ENCODE peak calls at places on chromosomes 12 and 14, in four cellular contexts. One of them, this sample, is unnamed.

GRCh38 chr14:93936245-93936644 is 9.1 kb downstream of the FAM181A start:
- DNase-seq in K562: peak
- DNase-seq in endothelial cell of umbilical vein: no peak
- DNase-seq in GM12878: no peak
- DNase-seq in this sample: no peak

GRCh38 chr12:6549379-6550151 is 6.3 kb downstream of the IFFO1 start:
- DNase-seq in K562: no peak
- DNase-seq in endothelial cell of umbilical vein: no peak
- DNase-seq in GM12878: no peak
- DNase-seq in this sample: no peak

GRCh38 chr14:105882626-105883025 is 356.2 kb downstream of the TMEM121 start:
- DNase-seq in endothelial cell of umbilical vein: no peak
- DNase-seq in GM12878: no peak
- DNase-seq in K562: no peak
- DNase-seq in this sample: no peak

GRCh38 chr14:55705651-55706340 is 125.8 kb downstream of the KTN1 start:
- DNase-seq in GM12878: no peak
- DNase-seq in K562: no peak
- DNase-seq in endothelial cell of umbilical vein: no peak
- DNase-seq in this sample: no peak

GRCh38 chr12:105330938-105331804 is 680 bp downstream of the C12orf75 start:
- DNase-seq in K562: no peak
- DNase-seq in endothelial cell of umbilical vein: no peak
- DNase-seq in GM12878: no peak
- DNase-seq in this sample: no peak

GRCh38 chr12:118446247-118446646 is 69.9 kb downstream of the SUDS3 start:
- DNase-seq in GM12878: no peak
- DNase-seq in endothelial cell of umbilical vein: no peak
- DNase-seq in K562: no peak
- DNase-seq in this sample: no peak

GRCh38 chr12:95733156-95733825 is 57.3 kb downstream of the NTN4 start:
- DNase-seq in endothelial cell of umbilical vein: peak
- DNase-seq in GM12878: no peak
- DNase-seq in K562: no peak
- DNase-seq in this sample: peak

GRCh38 chr14:73784988-73785313 is 66.7 kb upstream of the PTGR2 start:
- DNase-seq in K562: no peak
- DNase-seq in endothelial cell of umbilical vein: no peak
- DNase-seq in GM12878: no peak
- DNase-seq in this sample: no peak

GRCh38 chr14:30885840-30886740 is 11.7 kb downstream of the COCH start:
- DNase-seq in K562: no peak
- DNase-seq in GM12878: no peak
- DNase-seq in endothelial cell of umbilical vein: no peak
- DNase-seq in this sample: peak

GRCh38 chr14:94717808-94718207 is 52.1 kb downstream of the GSC start:
- DNase-seq in GM12878: no peak
- DNase-seq in endothelial cell of umbilical vein: no peak
- DNase-seq in K562: no peak
- DNase-seq in this sample: no peak

GRCh38 chr14:49033131-49033530 is 553.0 kb downstream of the RPS29 start:
- DNase-seq in K562: no peak
- DNase-seq in GM12878: no peak
- DNase-seq in endothelial cell of umbilical vein: no peak
- DNase-seq in this sample: no peak

GRCh38 chr14:65356327-65356836 is 56.1 kb upstream of the FUT8 start:
- DNase-seq in K562: no peak
- DNase-seq in GM12878: no peak
- DNase-seq in endothelial cell of umbilical vein: peak
- DNase-seq in this sample: peak

GRCh38 chr12:126219654-126220279 is 1154.5 kb downstream of the AACS start:
- DNase-seq in GM12878: no peak
- DNase-seq in endothelial cell of umbilical vein: no peak
- DNase-seq in K562: no peak
- DNase-seq in this sample: no peak

GRCh38 chr12:111582133-111582747 is 16.9 kb downstream of the ATXN2 start:
- DNase-seq in GM12878: no peak
- DNase-seq in K562: no peak
- DNase-seq in endothelial cell of umbilical vein: no peak
- DNase-seq in this sample: no peak

GRCh38 chr14:92026548-92027190 is 13.2 kb downstream of the TRIP11 start:
- DNase-seq in K562: no peak
- DNase-seq in GM12878: no peak
- DNase-seq in endothelial cell of umbilical vein: no peak
- DNase-seq in this sample: no peak

GRCh38 chr14:88245321-88245720 is 77.7 kb downstream of the KCNK10 start:
- DNase-seq in GM12878: no peak
- DNase-seq in K562: no peak
- DNase-seq in endothelial cell of umbilical vein: no peak
- DNase-seq in this sample: no peak

GRCh38 chr14:52031781-52032180 is 37.1 kb downstream of the NID2 start:
- DNase-seq in GM12878: no peak
- DNase-seq in endothelial cell of umbilical vein: no peak
- DNase-seq in K562: no peak
- DNase-seq in this sample: peak

GRCh38 chr12:80100566-80100965 is 1.2 kb downstream of the OTOGL start:
- DNase-seq in K562: no peak
- DNase-seq in GM12878: no peak
- DNase-seq in endothelial cell of umbilical vein: peak
- DNase-seq in this sample: peak
- TF ChIP-seq FOS in K562: no peak
- TF ChIP-seq FOS in GM12878: no peak
- TF ChIP-seq FOS in endothelial cell of umbilical vein: peak
- TF ChIP-seq FOS in this sample: no peak

GRCh38 chr14:38389666-38390065 is 133.8 kb upstream of the CLEC14A start:
- DNase-seq in K562: no peak
- DNase-seq in GM12878: no peak
- DNase-seq in endothelial cell of umbilical vein: no peak
- DNase-seq in this sample: peak
- TF ChIP-seq FOS in K562: no peak
- TF ChIP-seq FOS in GM12878: no peak
- TF ChIP-seq FOS in endothelial cell of umbilical vein: no peak
- TF ChIP-seq FOS in this sample: no peak

GRCh38 chr12:104309446-104309993 is 6.0 kb downstream of the EID3 start:
- DNase-seq in endothelial cell of umbilical vein: no peak
- DNase-seq in K562: no peak
- DNase-seq in GM12878: no peak
- DNase-seq in this sample: no peak
- TF ChIP-seq FOS in endothelial cell of umbilical vein: no peak
- TF ChIP-seq FOS in K562: no peak
- TF ChIP-seq FOS in GM12878: no peak
- TF ChIP-seq FOS in this sample: no peak

GRCh38 chr14:50056457-50056856 is 59.9 kb downstream of the VCPKMT start:
- DNase-seq in GM12878: no peak
- DNase-seq in K562: no peak
- DNase-seq in endothelial cell of umbilical vein: no peak
- DNase-seq in this sample: no peak

GRCh38 chr14:50055461-50056228 is 60.7 kb downstream of the VCPKMT start:
- DNase-seq in endothelial cell of umbilical vein: peak
- DNase-seq in GM12878: no peak
- DNase-seq in K562: no peak
- DNase-seq in this sample: no peak

GRCh38 chr14:50059773-50060629 is 56.4 kb downstream of the VCPKMT start:
- DNase-seq in K562: no peak
- DNase-seq in endothelial cell of umbilical vein: no peak
- DNase-seq in GM12878: no peak
- DNase-seq in this sample: no peak

GRCh38 chr14:50058112-50058511 is 58.3 kb downstream of the VCPKMT start:
- DNase-seq in GM12878: no peak
- DNase-seq in endothelial cell of umbilical vein: no peak
- DNase-seq in K562: no peak
- DNase-seq in this sample: no peak

GRCh38 chr14:50057331-50057730 is 59.0 kb downstream of the VCPKMT start:
- DNase-seq in endothelial cell of umbilical vein: no peak
- DNase-seq in K562: no peak
- DNase-seq in GM12878: no peak
- DNase-seq in this sample: no peak
- TF ChIP-seq FOS in endothelial cell of umbilical vein: no peak
- TF ChIP-seq FOS in K562: no peak
- TF ChIP-seq FOS in GM12878: no peak
- TF ChIP-seq FOS in this sample: no peak

DNA sequence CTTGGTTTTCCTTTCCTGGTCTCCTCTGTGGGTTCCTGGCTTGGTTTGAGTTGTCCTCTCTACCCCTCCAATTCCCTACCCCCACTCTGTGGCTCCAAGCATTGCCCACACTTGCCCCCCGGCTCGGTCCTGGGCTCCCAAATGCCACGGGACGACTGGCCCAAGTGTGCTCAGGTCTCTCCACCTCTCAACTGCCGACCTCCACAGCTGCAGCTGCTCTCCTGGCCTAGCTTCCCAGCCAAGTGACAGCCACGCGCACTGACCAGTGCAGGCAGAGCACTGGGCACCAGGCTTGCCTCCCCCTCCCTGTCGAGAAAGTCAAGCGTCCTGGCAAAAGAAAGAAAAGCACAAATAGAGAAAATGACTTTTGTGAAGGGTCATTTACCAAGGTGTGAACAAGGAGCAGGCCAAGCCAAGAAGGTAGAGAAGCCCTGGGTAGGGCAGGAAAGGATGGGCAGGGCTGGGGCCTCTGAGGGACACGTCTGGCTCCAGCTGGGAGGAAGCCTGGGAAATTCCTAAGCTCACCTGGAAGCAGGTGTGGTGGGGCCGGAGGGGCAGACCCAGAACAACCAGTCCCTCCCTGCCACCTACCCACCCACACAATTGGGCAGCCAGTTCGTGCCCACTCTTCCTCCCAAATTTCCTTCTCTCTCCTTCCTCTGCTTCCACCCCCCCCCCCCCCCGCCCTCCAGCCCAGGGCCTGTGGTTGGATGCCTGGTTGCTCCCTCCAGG is 1.8 kb upstream of the CEP170B start:
- DNase-seq in endothelial cell of umbilical vein: no peak
- DNase-seq in GM12878: no peak
- DNase-seq in K562: no peak
- DNase-seq in this sample: no peak
- TF ChIP-seq FOS in endothelial cell of umbilical vein: no peak
- TF ChIP-seq FOS in GM12878: no peak
- TF ChIP-seq FOS in K562: no peak
- TF ChIP-seq FOS in this sample: no peak

DNA sequence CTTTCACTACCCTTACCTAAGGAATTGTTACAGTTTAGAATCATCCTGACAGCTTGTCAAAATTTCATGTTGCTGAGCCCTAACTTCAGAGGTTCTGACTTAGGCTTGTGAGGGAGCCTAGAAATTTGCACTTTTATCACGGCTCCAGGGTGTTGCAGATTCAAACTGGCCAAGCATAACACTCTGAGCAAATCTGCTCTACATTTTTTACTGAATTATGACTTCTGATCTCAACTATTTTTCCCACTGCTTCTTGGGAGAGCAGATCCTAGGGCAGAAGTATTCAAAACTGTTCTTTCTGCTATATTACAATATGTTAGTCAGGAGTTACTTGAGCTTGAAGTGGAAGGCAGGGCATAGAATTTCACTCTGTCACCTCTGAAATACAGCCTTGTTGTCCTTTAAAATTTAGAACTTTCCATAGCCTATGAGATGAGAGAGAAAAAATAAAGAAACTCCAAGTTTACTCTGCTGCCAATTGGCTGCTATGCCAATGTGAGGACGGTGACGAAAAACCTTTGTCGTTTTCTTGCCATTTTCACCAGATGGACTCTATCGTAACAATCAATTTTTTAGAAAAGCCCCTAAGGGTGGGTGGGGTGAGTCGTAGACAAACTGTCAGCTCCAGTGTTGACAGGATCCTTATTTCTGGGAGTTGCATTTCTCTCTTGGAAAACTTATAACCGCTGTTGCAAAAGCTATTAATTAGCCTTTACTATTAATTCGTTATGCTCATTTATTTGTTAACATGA is 16.4 kb upstream of the KERA start:
- DNase-seq in endothelial cell of umbilical vein: no peak
- DNase-seq in GM12878: no peak
- DNase-seq in K562: no peak
- DNase-seq in this sample: peak
- TF ChIP-seq FOS in endothelial cell of umbilical vein: no peak
- TF ChIP-seq FOS in GM12878: no peak
- TF ChIP-seq FOS in K562: no peak
- TF ChIP-seq FOS in this sample: no peak

GRCh38 chr12:124222368-124223245 is 72.3 kb upstream of the RFLNA start:
- DNase-seq in GM12878: no peak
- DNase-seq in endothelial cell of umbilical vein: no peak
- DNase-seq in K562: no peak
- DNase-seq in this sample: no peak

GRCh38 chr12:124213606-124214347 is 81.1 kb upstream of the RFLNA start:
- DNase-seq in K562: no peak
- DNase-seq in GM12878: no peak
- DNase-seq in endothelial cell of umbilical vein: no peak
- DNase-seq in this sample: no peak

GRCh38 chr12:124211753-124212152 is 83.1 kb upstream of the RFLNA start:
- DNase-seq in endothelial cell of umbilical vein: no peak
- DNase-seq in GM12878: no peak
- DNase-seq in K562: no peak
- DNase-seq in this sample: no peak

GRCh38 chr12:124214574-124214973 is 80.3 kb upstream of the RFLNA start:
- DNase-seq in endothelial cell of umbilical vein: no peak
- DNase-seq in GM12878: no peak
- DNase-seq in K562: no peak
- DNase-seq in this sample: no peak

DNA sequence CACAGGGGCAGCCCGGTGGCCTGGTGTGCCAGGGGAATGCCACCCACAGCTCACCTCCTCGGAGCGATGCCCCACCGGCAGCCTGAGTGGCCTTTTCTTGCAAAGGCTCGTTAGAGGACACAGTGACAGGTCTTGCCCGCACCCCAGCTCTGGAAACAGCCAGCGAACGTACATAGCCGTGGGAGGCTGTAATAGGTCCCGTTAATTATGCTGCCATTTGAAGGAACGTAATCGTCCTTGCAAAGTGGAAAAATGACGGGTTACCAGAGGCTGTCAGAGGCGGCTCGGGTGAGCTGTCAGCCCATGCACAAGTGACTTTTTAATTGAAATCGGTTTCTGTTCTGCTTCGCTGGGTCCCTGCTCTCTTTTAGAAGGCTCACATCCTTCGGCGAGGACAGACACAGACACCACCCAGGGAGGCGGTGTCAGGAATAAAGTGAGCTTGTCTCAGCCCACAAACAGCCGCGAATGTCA is 77.3 kb upstream of the RFLNA start:
- DNase-seq in K562: no peak
- DNase-seq in endothelial cell of umbilical vein: no peak
- DNase-seq in GM12878: no peak
- DNase-seq in this sample: no peak
- TF ChIP-seq FOS in K562: no peak
- TF ChIP-seq FOS in endothelial cell of umbilical vein: no peak
- TF ChIP-seq FOS in GM12878: no peak
- TF ChIP-seq FOS in this sample: no peak

GRCh38 chr12:131205534-131205933 is 251.8 kb downstream of the ADGRD1 start:
- DNase-seq in GM12878: no peak
- DNase-seq in endothelial cell of umbilical vein: no peak
- DNase-seq in K562: no peak
- DNase-seq in this sample: no peak
- TF ChIP-seq FOS in GM12878: no peak
- TF ChIP-seq FOS in endothelial cell of umbilical vein: no peak
- TF ChIP-seq FOS in K562: no peak
- TF ChIP-seq FOS in this sample: no peak